ENCODE peak calls at places on chromosomes 16 and 17, in six cellular contexts. W is upper lobe of right lung; Z is heart right ventricle; E is gastroesophageal sphincter; F is activated CD8-positive, alpha-beta T cell treated with anti-CD3 and anti-CD28 coated beads for 36 hours; A is Right ventricle myocardium superior. Q is an unnamed sample.

GRCh38 chr17:81230043-81230820 is 7.5 kb upstream of the CEP131 start:
- ATAC-seq in Z (no peak), W (peak; percentile 4), A (no peak), F (no peak), E (peak; percentile 2), Q (no peak)

GRCh38 chr17:64009571-64010402 is 10.6 kb downstream of the ICAM2 start:
- ATAC-seq in Z (no peak), E (peak; percentile 22), W (peak; percentile 75), F (no peak), A (no peak), Q (peak; percentile 46)

GRCh38 chr16:47113130-47113529 is 30.6 kb downstream of the NETO2 start:
- ATAC-seq in E (no peak), W (no peak), F (no peak), Z (no peak), A (no peak), Q (peak; percentile 42)

GRCh38 chr16:14105976-14106375 is 34.9 kb downstream of the MRTFB start:
- ATAC-seq in Z (no peak), F (no peak), E (no peak), A (no peak), W (no peak), Q (no peak)

GRCh38 chr17:75472119-75472518 is 15.7 kb downstream of the TMEM94 start:
- ATAC-seq in A (no peak), F (no peak), W (peak; percentile 18), E (no peak), Z (no peak), Q (no peak)

GRCh38 chr17:49775546-49776260 is 11.8 kb upstream of the FAM117A start:
- ATAC-seq in W (peak; percentile 69), A (no peak), E (peak; percentile 51), F (no peak), Z (no peak), Q (no peak)

GRCh38 chr17:2421315-2422147 is 20.7 kb upstream of the MNT start:
- ATAC-seq in Z (no peak), E (peak; percentile 35), F (no peak), W (no peak), A (no peak), Q (no peak)

GRCh38 chr16:54431997-54432367 is 145.4 kb upstream of the IRX3 start:
- ATAC-seq in A (no peak), E (no peak), F (no peak), Z (no peak), W (peak; percentile 21), Q (no peak)

GRCh38 chr17:77891602-77892001 is 66.9 kb upstream of the TNRC6C start:
- ATAC-seq in A (no peak), E (no peak), F (no peak), W (no peak), Z (no peak), Q (no peak)

GRCh38 chr17:31424944-31425582 is 33.6 kb downstream of the RAB11FIP4 start:
- ATAC-seq in Z (no peak), A (peak; percentile 54), E (no peak), W (no peak), F (no peak), Q (no peak)

GRCh38 chr17:4747847-4748246 is 8.1 kb upstream of the CXCL16 start:
- ATAC-seq in Z (no peak), E (peak; percentile 48), A (peak; percentile 71), F (peak; percentile 87), W (peak; percentile 77), Q (peak; percentile 75)

GRCh38 chr16:87062569-87063442 is 254.4 kb downstream of the C16orf95 start:
- ATAC-seq in F (peak; percentile 62), A (peak; percentile 97), W (peak; percentile 88), E (peak; percentile 50), Z (peak; percentile 89), Q (peak; percentile 58)

GRCh38 chr17:69228576-69228975 is at the start of gene ABCA10:
- ATAC-seq in A (peak; percentile 60), E (no peak), W (no peak), F (no peak), Z (no peak), Q (no peak)

Q was measured in activated T-helper 17 cell treated with anti-CD3 and anti-CD28 coated beads, Interleukin-2, amount 50 U/mL, for 72 hours.